ENCODE peak calls at places on chromosomes 4 and X, in five cellular contexts. N is bronchial epithelial cell; Z is CD8-positive, alpha-beta memory T cell; G is heart left ventricle; V is mammary epithelial cell. R is an unnamed sample.

GRCh38 chrX:70354726-70355125 is 64.8 kb downstream of the KIF4A start:
- DNase-seq in N (no peak), Z (no peak), G (no peak), V (no peak), R (no peak)

GRCh38 chr4:148059617-148060180 is 327.8 kb downstream of the ARHGAP10 start:
- DNase-seq in Z (no peak), G (peak; percentile 66), V (no peak), N (no peak), R (no peak)

GRCh38 chr4:8010618-8011017 is 71.0 kb upstream of the AFAP1 start:
- DNase-seq in V (no peak), N (no peak), Z (no peak), G (no peak), R (peak; percentile 61)

GRCh38 chr4:186979966-186980745 is 256.5 kb upstream of the FAT1 start:
- DNase-seq in G (no peak), N (no peak), V (no peak), Z (no peak), R (no peak)

GRCh38 chr4:105155426-105155825 is 8.8 kb downstream of the TET2 start:
- DNase-seq in N (peak; percentile 35), Z (no peak), G (no peak), V (no peak), R (no peak)

GRCh38 chr4:89538886-89539285 is 231.3 kb upstream of the GPRIN3 start:
- DNase-seq in Z (no peak), G (no peak), N (no peak), V (no peak), R (no peak)

GRCh38 chr4:8340721-8341680 is 71.4 kb downstream of the HTRA3 start:
- DNase-seq in V (no peak), N (no peak), G (peak; percentile 93), Z (no peak), R (peak; percentile 50)

GRCh38 chr4:180356766-180357165 is 1886.4 kb upstream of the TENM3 start:
- DNase-seq in V (no peak), G (no peak), Z (no peak), N (no peak), R (no peak)

GRCh38 chr4:89837385-89837995 is 529 bp upstream of the SNCA start:
- DNase-seq in Z (no peak), V (peak; percentile 65), N (peak; percentile 67), G (peak; percentile 26), R (peak; percentile 3)

GRCh38 chrX:47579537-47579936 is 2.7 kb upstream of the TIMP1 start:
- DNase-seq in N (peak; percentile 86), Z (no peak), G (no peak), V (no peak), R (no peak)

GRCh38 chr4:107120661-107121060 is 84.5 kb upstream of the DKK2 start:
- DNase-seq in N (no peak), V (no peak), G (no peak), Z (no peak), R (peak; percentile 6)

GRCh38 chr4:176799653-176800052 is 6.9 kb upstream of the VEGFC start:
- DNase-seq in Z (no peak), G (no peak), N (no peak), V (no peak), R (no peak)

GRCh38 chr4:69075061-69075792 is 21.0 kb upstream of the UGT2B7 start:
- DNase-seq in N (no peak), G (no peak), V (no peak), Z (no peak), R (no peak)

GRCh38 chrX:88560673-88561330 is 186.2 kb upstream of the CPXCR1 start:
- DNase-seq in V (no peak), N (no peak), G (no peak), Z (no peak), R (no peak)

GRCh38 chr4:152946460-152946859 is 10.3 kb downstream of the FHDC1 start:
- DNase-seq in N (peak; percentile 29), V (peak; percentile 36), Z (no peak), G (no peak), R (no peak)

GRCh38 chrX:71111141-71111843 is at the start of gene IL2RG:
- DNase-seq in N (peak; percentile 18), G (no peak), Z (peak; percentile 73), V (no peak), R (peak; percentile 77)

GRCh38 chr4:167826281-167826680 is 266.1 kb upstream of the ANXA10 start:
- DNase-seq in G (no peak), Z (no peak), V (no peak), N (peak; percentile 74), R (no peak)

GRCh38 chr4:54149323-54149722 is 49.4 kb downstream of the GSX2 start:
- DNase-seq in Z (no peak), G (no peak), N (no peak), V (no peak), R (no peak)

GRCh38 chr4:174265917-174266316 is 17.6 kb downstream of the FBXO8 start:
- DNase-seq in Z (no peak), V (no peak), G (no peak), N (no peak), R (no peak)

DNA sequence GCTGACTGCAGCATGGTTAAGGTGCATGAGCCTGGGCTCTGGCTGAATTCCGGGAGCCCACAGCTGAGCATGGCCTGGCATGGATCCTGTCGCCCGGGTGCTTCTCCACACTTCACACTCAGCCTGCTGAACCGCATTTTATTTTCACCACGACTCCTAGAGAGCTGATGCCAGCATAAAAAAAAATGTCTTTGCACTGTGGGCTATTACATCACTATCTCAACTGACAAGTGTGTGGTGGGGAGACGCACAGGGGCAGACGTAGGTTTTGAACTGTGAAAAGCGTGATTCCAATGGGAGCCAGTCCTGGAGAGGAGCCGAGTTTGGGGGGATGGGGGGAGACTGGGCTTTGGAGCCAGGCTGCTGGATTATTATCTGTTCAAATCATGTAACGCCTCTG is 36.8 kb downstream of the BCOR start:
- DNase-seq in V (no peak), N (no peak), G (no peak), Z (no peak), R (no peak)
- H3K36me3 ChIP-seq in V (no peaks in the 10 kb centered on the region), N (peaks cover 8% of the 10 kb centered on the region), G (no peaks in the 10 kb centered on the region), Z (peaks cover 24% of the 10 kb centered on the region), R (no peaks in the 10 kb centered on the region)

GRCh38 chr4:165474784-165475705 is 96.2 kb downstream of the CPE start:
- DNase-seq in N (no peak), Z (no peak), V (no peak), G (no peak), R (no peak)
- H3K4me3 ChIP-seq in N (no peak overlapping the region), Z (no peak overlapping the region), V (no peak overlapping the region), G (no peak overlapping the region), R (no peak overlapping the region)

GRCh38 chr4:1932736-1933135 is 61.5 kb downstream of the NSD2 start:
- DNase-seq in N (no peak), G (no peak), V (no peak), Z (no peak), R (no peak)
- H3K36me3 ChIP-seq in N (peaks cover 6% of the 10 kb centered on the region), G (no peaks in the 10 kb centered on the region), V (peaks cover 11% of the 10 kb centered on the region), Z (peaks cover 8% of the 10 kb centered on the region), R (peaks cover 9% of the 10 kb centered on the region)

GRCh38 chrX:118975831-118976598 is 1.6 kb downstream of the LONRF3 start:
- DNase-seq in N (no peak), G (peak; percentile 72), Z (peak; percentile 67), V (no peak), R (peak; percentile 60)
- H3K4me3 ChIP-seq in N (peak overlapping the region; percentile 29), G (peak overlapping the region; percentile 60), Z (peak overlapping the region; percentile 59), V (no peak overlapping the region), R (peak overlapping the region; percentile 17)